ENCODE peak calls at places on chromosomes 16 and 17, in nine cellular contexts. R, D, E, J, X, H, I, O and Y are unnamed samples.

GRCh38 chr16:63466-63865 is 9.0 kb downstream of the RHBDF1 start:
- DNase-seq in X (no peak), E (no peak), J (no peak), R (no peak), D (no peak), O (no peak), I (no peak), H (no peak), Y (no peak)

GRCh38 chr17:16534236-16534635 is 34.8 kb downstream of the ZNF287 start:
- DNase-seq in X (no peak), R (no peak), J (no peak), D (no peak), O (no peak), I (no peak), E (no peak), H (no peak), Y (no peak)

GRCh38 chr17:35749560-35750412 is 3.3 kb downstream of the GAS2L2 start:
- DNase-seq in D (no peak), E (no peak), I (no peak), X (peak; percentile 27), O (peak; percentile 31), H (no peak), J (no peak), R (no peak), Y (no peak)

GRCh38 chr16:82360024-82360783 is 190.2 kb upstream of the MPHOSPH6 start:
- DNase-seq in R (no peak), I (no peak), H (no peak), E (no peak), X (no peak), O (no peak), D (no peak), J (no peak), Y (peak; percentile 15)

GRCh38 chr16:48118841-48119240 is 37.0 kb downstream of the ABCC12 start:
- DNase-seq in O (no peak), I (no peak), X (no peak), D (no peak), J (no peak), H (no peak), E (no peak), R (no peak), Y (no peak)

GRCh38 chr17:58520843-58521430 is 6.5 kb upstream of the MTMR4 start:
- DNase-seq in E (no peak), I (no peak), D (no peak), J (no peak), X (no peak), R (no peak), O (no peak), H (no peak), Y (peak; percentile 28)

GRCh38 chr17:14245002-14245401 is 8.3 kb upstream of the CDRT15 start:
- DNase-seq in X (no peak), D (no peak), J (no peak), I (no peak), R (no peak), H (no peak), E (no peak), O (no peak), Y (no peak)

GRCh38 chr17:69269174-69269998 is 40.8 kb upstream of the ABCA10 start:
- DNase-seq in R (no peak), D (no peak), O (no peak), X (peak; percentile 77), H (no peak), J (no peak), E (no peak), I (no peak), Y (no peak)

GRCh38 chr16:57600952-57601580 is 27.4 kb upstream of the ADGRG1 start:
- DNase-seq in I (no peak), E (no peak), R (no peak), O (no peak), D (no peak), H (no peak), X (no peak), J (no peak), Y (no peak)

GRCh38 chr17:8067806-8068205 is 19.7 kb downstream of the ALOX12B start:
- DNase-seq in H (no peak), J (no peak), X (no peak), D (no peak), R (no peak), O (no peak), E (no peak), I (no peak), Y (no peak)

GRCh38 chr16:74713325-74713724 is 12.7 kb upstream of the MLKL start:
- DNase-seq in O (no peak), J (no peak), H (no peak), E (no peak), I (no peak), D (no peak), X (no peak), R (no peak), Y (no peak)

GRCh38 chr17:71437176-71437575 is 683.6 kb upstream of the SOX9 start:
- DNase-seq in E (no peak), J (no peak), D (no peak), H (no peak), O (no peak), X (no peak), R (no peak), I (no peak), Y (no peak)

GRCh38 chr16:67961551-67961957 is 6.9 kb downstream of the SLC12A4 start:
- DNase-seq in H (no peak), I (no peak), R (peak; percentile 61), O (peak; percentile 70), E (no peak), J (no peak), X (no peak), D (no peak), Y (peak; percentile 98)

GRCh38 chr17:33218657-33219298 is 74.3 kb downstream of the ASIC2 start:
- DNase-seq in H (no peak), X (peak; percentile 3), R (no peak), D (peak; percentile 19), E (no peak), O (no peak), J (no peak), I (no peak), Y (no peak)

GRCh38 chr16:69406780-69407331 is 17.6 kb upstream of the CYB5B start:
- DNase-seq in H (no peak), I (no peak), X (no peak), E (no peak), R (no peak), O (no peak), D (no peak), J (no peak), Y (peak; percentile 14)

GRCh38 chr17:8857919-8858318 is 9.6 kb downstream of the PIK3R6 start:
- DNase-seq in H (no peak), O (no peak), R (peak; percentile 25), I (no peak), D (no peak), X (peak; percentile 76), E (no peak), J (peak; percentile 54), Y (no peak)

GRCh38 chr17:73226556-73227172 is 33.8 kb downstream of the COG1 start:
- DNase-seq in O (no peak), D (no peak), J (no peak), H (no peak), X (peak; percentile 42), E (no peak), R (no peak), I (no peak), Y (no peak)

GRCh38 chr17:80861892-80862291 is 129.7 kb upstream of the CHMP6 start:
- DNase-seq in H (peak; percentile 43), E (no peak), I (no peak), D (no peak), R (peak; percentile 58), X (peak; percentile 64), J (no peak), O (peak; percentile 87), Y (no peak)

GRCh38 chr17:35708149-35708548 is 23.3 kb upstream of the RASL10B start:
- DNase-seq in D (no peak), I (no peak), J (peak; percentile 22), H (no peak), R (no peak), E (no peak), X (no peak), O (no peak), Y (no peak)

GRCh38 chr17:73695035-73695738 is 50.9 kb upstream of the SDK2 start:
- DNase-seq in R (no peak), O (no peak), I (no peak), H (no peak), J (no peak), D (no peak), X (no peak), E (no peak), Y (no peak)

GRCh38 chr17:3913531-3914318 is 2.5 kb downstream of the P2RX1 start:
- DNase-seq in J (peak; percentile 89), I (peak; percentile 85), X (peak; percentile 74), O (peak; percentile 61), R (peak; percentile 72), E (peak; percentile 66), D (peak; percentile 54), H (peak; percentile 77), Y (peak; percentile 81)

GRCh38 chr16:10868562-10869469 is 8.2 kb upstream of the CIITA start:
- DNase-seq in D (no peak), H (no peak), O (peak; percentile 5), E (no peak), I (no peak), X (no peak), J (peak; percentile 78), R (no peak), Y (no peak)

GRCh38 chr16:85906349-85906748 is 7.4 kb downstream of the IRF8 start:
- DNase-seq in D (no peak), E (no peak), J (no peak), H (no peak), O (no peak), X (no peak), R (no peak), I (no peak), Y (no peak)

GRCh38 chr17:7916799-7917198 is 710 bp upstream of the RNF227 start:
- DNase-seq in H (no peak), R (no peak), O (no peak), X (peak; percentile 26), D (no peak), I (no peak), J (no peak), E (no peak), Y (peak; percentile 40)

GRCh38 chr17:62626719-62627218 is 701 bp upstream of the MRC2 start:
- DNase-seq in R (peak; percentile 40), O (no peak), E (no peak), H (no peak), I (peak; percentile 44), J (peak; percentile 34), X (peak; percentile 96), D (peak; percentile 64), Y (peak; percentile 10)

GRCh38 chr16:67268136-67268579 is 11.2 kb upstream of the PLEKHG4 start:
- DNase-seq in X (peak; percentile 92), O (no peak), H (no peak), I (no peak), R (peak; percentile 92), E (no peak), D (peak; percentile 76), J (no peak), Y (peak; percentile 59)

GRCh38 chr16:79677799-79678525 is 77.4 kb upstream of the MAF start:
- DNase-seq in H (no peak), I (no peak), R (no peak), D (no peak), J (no peak), E (no peak), O (no peak), X (peak; percentile 17), Y (peak; percentile 85)

GRCh38 chr16:10619271-10619849 is 39.0 kb upstream of the EMP2 start:
- DNase-seq in I (no peak), J (peak; percentile 61), O (peak; percentile 18), E (no peak), R (no peak), D (no peak), H (no peak), X (no peak), Y (peak; percentile 55)

GRCh38 chr16:325375-326155 is 27.0 kb downstream of the AXIN1 start:
- DNase-seq in O (no peak), J (no peak), E (no peak), I (no peak), R (no peak), X (no peak), D (no peak), H (no peak), Y (no peak)

GRCh38 chr16:21167929-21168602 is 9.6 kb downstream of the LDAF1 start:
- DNase-seq in J (no peak), D (no peak), X (no peak), O (no peak), R (no peak), H (no peak), I (no peak), E (no peak), Y (no peak)

GRCh38 chr17:5264930-5265329 is 17.2 kb upstream of the RABEP1 start:
- DNase-seq in R (no peak), I (no peak), O (no peak), E (no peak), X (no peak), D (no peak), J (no peak), H (no peak), Y (peak; percentile 32)